ENCODE peak calls at places on chromosomes 11 and 22, in ten cellular contexts. C is GM13977, O is kidney epithelial cell, B is RWPE1, H is lower lobe of right lung, L is fibroblast of pulmonary artery, Z is upper lobe of right lung, T is tibial nerve, E is pancreas, G is fibroblast of lung. N is an unnamed sample.

GRCh38 chr11:128763224-128763623 is 69.4 kb downstream of the FLI1 start:
- DNase-seq in C (no peak), O (no peak), B (no peak), H (no peak), L (no peak), Z (no peak), T (no peak), E (no peak), G (no peak), N (no peak)

GRCh38 chr11:127385071-127385470 is 384.5 kb upstream of the KIRREL3 start:
- DNase-seq in C (no peak), O (no peak), B (no peak), H (no peak), L (no peak), Z (no peak), T (no peak), E (no peak), G (no peak), N (no peak)

GRCh38 chr11:15815246-15816209 is 540.8 kb downstream of the SOX6 start:
- DNase-seq in C (no peak), O (no peak), B (no peak), H (no peak), L (peak), Z (no peak), T (no peak), E (no peak), G (peak), N (no peak)

GRCh38 chr11:27282141-27282590 is 80.8 kb downstream of the CCDC34 start:
- DNase-seq in C (no peak), O (peak), B (no peak), H (no peak), L (peak), Z (no peak), T (peak), E (no peak), G (peak), N (peak)

GRCh38 chr11:36097219-36097650 is 153.4 kb downstream of the LDLRAD3 start:
- DNase-seq in C (no peak), O (no peak), B (no peak), H (no peak), L (no peak), Z (no peak), T (no peak), E (no peak), G (no peak), N (no peak)

GRCh38 chr11:44611687-44612437 is 46.4 kb downstream of the CD82 start:
- DNase-seq in C (peak), O (no peak), B (no peak), H (no peak), L (no peak), Z (no peak), T (no peak), E (no peak), G (no peak), N (no peak)

GRCh38 chr22:43109921-43110443 is 568 bp upstream of the BIK start:
- DNase-seq in C (no peak), O (no peak), B (no peak), H (no peak), L (no peak), Z (no peak), T (no peak), E (no peak), G (no peak), N (no peak)

GRCh38 chr22:19872779-19873137 is 18.1 kb upstream of the GNB1L start:
- DNase-seq in C (no peak), O (no peak), B (no peak), H (peak), L (no peak), Z (peak), T (peak), E (peak), G (no peak), N (no peak)

GRCh38 chr22:40960137-40960536 is 9.0 kb downstream of the RBX1 start:
- DNase-seq in C (no peak), O (no peak), B (no peak), H (no peak), L (no peak), Z (no peak), T (no peak), E (no peak), G (no peak), N (no peak)

GRCh38 chr22:21448627-21449416 is 18.4 kb upstream of the TMEM191C start:
- DNase-seq in C (no peak), O (no peak), B (no peak), H (peak), L (no peak), Z (peak), T (peak), E (no peak), G (no peak), N (no peak)

GRCh38 chr11:119320593-119321524 is 3.9 kb upstream of the MCAM start:
- DNase-seq in C (peak), O (no peak), B (no peak), H (peak), L (peak), Z (peak), T (no peak), E (peak), G (peak), N (no peak)

GRCh38 chr11:8839957-8840945 is 70.7 kb upstream of the AKIP1 start:
- DNase-seq in C (no peak), O (no peak), B (no peak), H (no peak), L (peak), Z (no peak), T (no peak), E (no peak), G (peak), N (peak)

GRCh38 chr22:40322818-40323447 is 23.4 kb upstream of the ADSL start:
- DNase-seq in C (no peak), O (no peak), B (no peak), H (no peak), L (no peak), Z (no peak), T (no peak), E (no peak), G (no peak), N (no peak)

GRCh38 chr22:19019029-19019678 is 83.1 kb upstream of the PRODH start:
- DNase-seq in C (peak), O (no peak), B (no peak), H (no peak), L (no peak), Z (no peak), T (no peak), E (no peak), G (no peak), N (no peak)

GRCh38 chr11:77672276-77672675 is 34.7 kb upstream of the CLNS1A start:
- DNase-seq in C (no peak), O (no peak), B (no peak), H (no peak), L (peak), Z (no peak), T (no peak), E (no peak), G (peak), N (peak)

GRCh38 chr11:84089072-84090057 is 803.2 kb upstream of the CCDC90B start:
- DNase-seq in C (no peak), O (no peak), B (no peak), H (no peak), L (peak), Z (no peak), T (no peak), E (no peak), G (peak), N (no peak)

GRCh38 chr11:65440831-65441499 is 18.4 kb downstream of the NEAT1 start:
- DNase-seq in C (no peak), O (no peak), B (no peak), H (no peak), L (peak), Z (peak), T (peak), E (no peak), G (peak), N (no peak)

GRCh38 chr22:31340360-31340759 is 5.8 kb downstream of the PATZ1 start:
- DNase-seq in C (no peak), O (no peak), B (no peak), H (no peak), L (no peak), Z (no peak), T (no peak), E (no peak), G (no peak), N (no peak)

GRCh38 chr11:118049771-118050170 is 27.1 kb upstream of the TMPRSS4 start:
- DNase-seq in C (no peak), O (no peak), B (no peak), H (no peak), L (no peak), Z (no peak), T (no peak), E (no peak), G (no peak), N (no peak)

GRCh38 chr22:24985824-24986214 is 33.3 kb downstream of the KIAA1671 start:
- DNase-seq in C (no peak), O (no peak), B (peak), H (no peak), L (peak), Z (no peak), T (no peak), E (no peak), G (peak), N (no peak)

GRCh38 chr11:134418119-134418840 is 6.2 kb upstream of the B3GAT1 start:
- DNase-seq in C (no peak), O (no peak), B (no peak), H (no peak), L (peak), Z (no peak), T (no peak), E (no peak), G (peak), N (no peak)

GRCh38 chr11:100576044-100577021 is 110.8 kb upstream of the ARHGAP42 start:
- DNase-seq in C (peak), O (no peak), B (peak), H (no peak), L (peak), Z (no peak), T (no peak), E (no peak), G (peak), N (no peak)

GRCh38 chr11:61495801-61496601 is 12.5 kb upstream of the LRRC10B start:
- DNase-seq in C (no peak), O (no peak), B (no peak), H (no peak), L (peak), Z (no peak), T (no peak), E (no peak), G (peak), N (no peak)

GRCh38 chr22:42805016-42805997 is 51.8 kb downstream of the ARFGAP3 start:
- DNase-seq in C (no peak), O (no peak), B (peak), H (peak), L (no peak), Z (peak), T (no peak), E (peak), G (no peak), N (no peak)

GRCh38 chr11:56841210-56841810 is 92.8 kb upstream of the OR9G4 start:
- DNase-seq in C (peak), O (peak), B (peak), H (no peak), L (peak), Z (no peak), T (no peak), E (no peak), G (peak), N (peak)

GRCh38 chr11:111307472-111308108 is 9.2 kb downstream of the POU2AF3 start:
- DNase-seq in C (no peak), O (no peak), B (no peak), H (no peak), L (no peak), Z (no peak), T (no peak), E (no peak), G (no peak), N (no peak)

GRCh38 chr22:50061141-50061823 is 3.2 kb upstream of the TTLL8 start:
- DNase-seq in C (no peak), O (no peak), B (no peak), H (no peak), L (no peak), Z (no peak), T (no peak), E (no peak), G (no peak), N (no peak)

GRCh38 chr22:42769574-42770447 is 49.1 kb upstream of the A4GALT start:
- DNase-seq in C (peak), O (peak), B (no peak), H (peak), L (peak), Z (peak), T (peak), E (peak), G (peak), N (peak)

GRCh38 chr11:37511425-37511933 is 913.4 kb upstream of the RAG2 start:
- DNase-seq in C (no peak), O (no peak), B (peak), H (no peak), L (peak), Z (no peak), T (no peak), E (no peak), G (peak), N (no peak)

GRCh38 chr22:17875631-17876030 is 101.4 kb upstream of the BID start:
- DNase-seq in C (no peak), O (no peak), B (no peak), H (no peak), L (no peak), Z (no peak), T (no peak), E (no peak), G (no peak), N (no peak)

GRCh38 chr11:125062931-125063428 is at the start of gene SLC37A2:
- DNase-seq in C (peak), O (no peak), B (peak), H (peak), L (peak), Z (peak), T (peak), E (peak), G (peak), N (no peak)

GRCh38 chr11:2655834-2656622 is 43.8 kb downstream of the KCNQ1OT1 start:
- DNase-seq in C (no peak), O (peak), B (peak), H (no peak), L (no peak), Z (peak), T (no peak), E (no peak), G (peak), N (peak)

GRCh38 chr11:121931748-121932352 is 184.2 kb downstream of the BLID start:
- DNase-seq in C (no peak), O (no peak), B (no peak), H (no peak), L (no peak), Z (no peak), T (no peak), E (no peak), G (peak), N (no peak)

GRCh38 chr22:48248901-48249455 is 1486.5 kb downstream of the TBC1D22A start:
- DNase-seq in C (no peak), O (no peak), B (no peak), H (no peak), L (no peak), Z (no peak), T (no peak), E (no peak), G (no peak), N (no peak)

GRCh38 chr11:4916581-4916980 is 2.6 kb downstream of the OR51G2 start:
- DNase-seq in C (no peak), O (peak), B (no peak), H (no peak), L (no peak), Z (no peak), T (no peak), E (no peak), G (no peak), N (no peak)

DNA sequence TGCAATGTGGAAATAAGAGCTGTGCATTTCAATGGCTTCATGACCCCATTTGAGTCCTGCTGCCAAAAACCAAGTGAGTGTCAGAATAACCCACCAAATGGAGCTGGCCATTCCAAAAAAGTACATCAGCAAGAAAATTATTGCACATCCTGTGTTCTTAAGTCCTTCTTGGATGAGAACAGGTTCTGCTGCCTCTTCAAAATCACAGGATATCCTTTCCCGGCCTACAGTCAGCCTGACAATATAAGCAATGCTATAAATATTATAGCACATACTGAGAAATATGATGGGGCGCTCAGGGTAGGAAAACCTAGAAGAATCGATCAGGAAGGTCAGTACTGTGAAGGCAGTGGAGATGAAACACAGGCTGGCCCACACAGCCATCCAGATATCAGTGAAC is 3.5 kb downstream of the FZD4 start:
- DNase-seq in C (no peak), O (no peak), B (no peak), H (no peak), L (no peak), Z (no peak), T (no peak), E (no peak), G (no peak), N (no peak)
- TF ChIP-seq CTCF in C (no peak), O (no peak), B (no peak), H (no peak), L (no peak), Z (no peak), T (no peak), E (no peak), G (no peak), N (no peak)

DNA sequence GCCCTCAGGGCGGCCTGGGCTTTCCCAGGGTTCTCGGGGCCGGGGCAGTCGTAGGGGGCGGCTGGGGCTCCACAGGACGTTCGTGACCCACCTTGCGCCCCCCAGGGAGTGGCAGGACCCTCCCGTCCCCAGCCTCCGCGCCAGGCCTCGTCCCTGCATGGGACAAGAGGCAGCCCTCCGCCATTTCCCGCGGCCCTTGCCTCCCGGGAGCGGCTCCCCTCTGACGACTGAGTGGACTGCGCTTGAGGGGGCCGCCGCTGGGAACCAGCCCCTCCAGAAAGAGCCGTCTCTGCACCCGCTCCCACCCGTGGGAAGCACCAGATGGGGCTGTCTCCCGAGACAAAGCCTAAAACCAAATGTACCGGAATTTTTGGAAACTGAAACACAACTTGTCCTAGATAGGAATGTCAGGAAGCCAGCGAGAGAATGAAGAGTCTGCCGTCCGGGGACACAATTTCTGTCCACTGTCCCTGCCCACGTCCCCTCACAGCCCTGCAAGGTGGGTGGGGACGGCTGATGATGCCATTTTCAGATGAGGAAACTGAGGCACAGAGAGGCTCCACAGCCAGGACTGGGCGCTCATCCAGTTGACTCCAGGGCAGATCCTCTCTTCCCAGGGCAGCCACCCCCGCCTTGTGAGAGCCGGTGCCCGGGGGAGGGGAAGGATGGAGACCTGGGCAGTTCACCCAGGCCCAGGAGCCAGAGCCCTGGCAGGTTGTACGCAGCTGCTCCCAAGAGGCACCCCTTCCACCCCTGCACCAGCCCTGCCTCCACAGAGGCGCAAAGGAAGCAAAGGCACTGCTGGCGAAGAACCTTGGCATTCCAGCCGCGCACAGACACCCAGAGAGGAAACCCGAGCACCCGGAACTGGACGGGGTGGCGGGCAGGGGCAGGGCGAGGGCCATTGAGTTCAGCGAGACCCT is 18.1 kb upstream of the PICK1 start:
- DNase-seq in C (no peak), O (no peak), B (no peak), H (no peak), L (no peak), Z (no peak), T (no peak), E (no peak), G (no peak), N (no peak)
- TF ChIP-seq CTCF in C (no peak), O (no peak), B (no peak), H (no peak), L (no peak), Z (no peak), T (no peak), E (no peak), G (no peak), N (no peak)

DNA sequence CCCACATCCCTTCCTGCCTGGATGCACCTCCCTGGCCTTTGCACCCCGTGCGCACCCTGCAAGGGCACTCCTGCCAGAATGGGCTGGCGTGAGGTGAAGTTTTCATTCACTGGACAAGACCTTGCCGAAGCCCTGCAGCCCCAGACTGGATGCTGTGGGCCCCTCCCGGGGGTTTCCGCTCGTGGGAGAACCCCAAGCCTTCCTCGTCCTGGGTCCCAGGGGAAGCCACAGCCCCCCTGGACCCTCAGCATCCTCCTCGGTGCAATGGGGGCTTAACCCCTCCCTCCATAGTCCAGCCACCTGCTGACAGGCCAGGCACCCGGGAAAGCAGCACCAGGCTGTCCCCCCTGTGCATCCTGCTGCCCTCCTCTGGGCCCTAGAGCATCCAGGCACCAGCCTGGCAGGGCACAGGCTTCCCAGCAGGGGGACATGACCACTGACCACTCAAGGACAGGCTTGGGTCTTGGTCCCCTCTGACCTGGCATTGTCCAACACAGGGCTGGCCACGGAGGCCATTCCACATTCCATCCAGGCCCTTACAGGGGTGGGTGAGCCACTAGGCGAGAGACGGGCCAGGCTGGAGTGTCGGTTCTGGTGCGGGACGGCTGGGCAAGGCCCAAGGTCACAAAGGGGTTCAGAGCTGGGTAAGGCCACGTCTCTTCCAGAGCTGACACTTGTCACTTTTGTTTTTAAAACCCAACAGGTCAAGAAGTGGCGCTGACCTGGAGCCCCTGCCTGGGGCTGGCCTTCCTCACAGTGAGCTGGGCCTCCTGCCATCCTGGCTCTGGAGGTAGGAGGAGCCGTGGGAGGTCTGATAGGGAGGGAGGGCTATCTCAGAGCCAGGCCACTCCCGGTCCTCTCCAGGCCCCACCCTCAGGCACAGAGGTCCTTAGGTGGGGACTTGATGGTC is 41.5 kb upstream of the PPARA start:
- DNase-seq in C (no peak), O (no peak), B (no peak), H (no peak), L (peak), Z (no peak), T (no peak), E (peak), G (no peak), N (no peak)
- TF ChIP-seq CTCF in C (no peak), O (no peak), B (no peak), H (no peak), L (no peak), Z (no peak), T (no peak), E (no peak), G (peak), N (peak)

GRCh38 chr11:58784995-58785394 is 53.3 kb upstream of the GLYAT start:
- DNase-seq in C (no peak), O (no peak), B (no peak), H (no peak), L (no peak), Z (no peak), T (no peak), E (no peak), G (no peak), N (no peak)
- TF ChIP-seq CTCF in C (peak), O (no peak), B (no peak), H (no peak), L (no peak), Z (no peak), T (no peak), E (no peak), G (peak), N (no peak)

GRCh38 chr11:130912552-130912951 is 3.7 kb downstream of the SNX19 start:
- DNase-seq in C (no peak), O (no peak), B (no peak), H (no peak), L (no peak), Z (no peak), T (no peak), E (no peak), G (no peak), N (no peak)
- TF ChIP-seq CTCF in C (no peak), O (no peak), B (no peak), H (no peak), L (no peak), Z (no peak), T (no peak), E (no peak), G (no peak), N (no peak)